ENCODE peak calls at places on chromosomes 13 and 19, in seven cellular contexts. D is stimulated activated CD4-positive, alpha-beta T cell treated with anti-CD3 and anti-CD28 coated beads, Interleukin-1b, Interleukin-23, amount 100 ng/mL, for 24 hours; H is NCI-H1092 treated with DMSO at 0.1 percent for 48 hours; W is naive thymus-derived CD8-positive, alpha-beta T cell; L is left ventricle myocardium superior; V is dorsolateral prefrontal cortex; C is anterior cingulate cortex. A is an unnamed sample.

GRCh38 chr19:11446652-11447301 is 11.3 kb downstream of the PRKCSH start:
- DNase-seq in D (no peak), H (no peak), W (no peak), L (peak), V (peak), C (peak), A (no peak)

GRCh38 chr13:63403726-63404125 is 1988.1 kb upstream of the PCDH20 start:
- DNase-seq in D (no peak), H (no peak), W (no peak), L (no peak), V (no peak), C (no peak), A (no peak)

GRCh38 chr13:97822377-97822776 is 131.1 kb upstream of the IPO5 start:
- DNase-seq in D (no peak), H (no peak), W (no peak), L (no peak), V (no peak), C (no peak), A (no peak)

GRCh38 chr19:47239610-47240296 is 8.8 kb upstream of the BBC3 start:
- DNase-seq in D (no peak), H (peak), W (peak), L (peak), V (peak), C (peak), A (no peak)

GRCh38 chr19:51572908-51573307 is 1.8 kb downstream of the ZNF175 start:
- DNase-seq in D (no peak), H (no peak), W (no peak), L (no peak), V (no peak), C (no peak), A (peak)

GRCh38 chr13:77056382-77056781 is 29.4 kb upstream of the FBXL3 start:
- DNase-seq in D (no peak), H (no peak), W (no peak), L (no peak), V (no peak), C (no peak), A (no peak)

GRCh38 chr19:16205205-16206045 is 7.7 kb downstream of the AP1M1 start:
- DNase-seq in D (no peak), H (no peak), W (no peak), L (peak), V (peak), C (no peak), A (no peak)

GRCh38 chr13:42395066-42395821 is 123.3 kb downstream of the AKAP11 start:
- DNase-seq in D (no peak), H (no peak), W (no peak), L (no peak), V (no peak), C (no peak), A (no peak)

GRCh38 chr19:47186337-47187022 is 44.5 kb downstream of the BBC3 start:
- DNase-seq in D (peak), H (no peak), W (peak), L (no peak), V (no peak), C (no peak), A (no peak)

GRCh38 chr13:47211106-47211505 is 314.3 kb upstream of the HTR2A start:
- DNase-seq in D (no peak), H (no peak), W (no peak), L (no peak), V (no peak), C (no peak), A (no peak)

GRCh38 chr19:16400911-16401675 is 70.7 kb downstream of the EPS15L1 start:
- DNase-seq in D (no peak), H (no peak), W (no peak), L (no peak), V (peak), C (peak), A (no peak)

GRCh38 chr13:114334305-114335053 is 20.2 kb downstream of the CHAMP1 start:
- DNase-seq in D (no peak), H (no peak), W (no peak), L (no peak), V (no peak), C (no peak), A (no peak)

GRCh38 chr19:37855098-37855497 is 51.3 kb downstream of the WDR87 start:
- DNase-seq in D (peak), H (peak), W (no peak), L (peak), V (peak), C (peak), A (no peak)

GRCh38 chr13:114314074-114314912 is at the start of gene CHAMP1:
- DNase-seq in D (peak), H (peak), W (peak), L (peak), V (peak), C (peak), A (peak)

A was measured in non-pigmented ciliary epithelial cell.